ENCODE peak calls at places on chromosomes 11 and 22, in four cellular contexts. B is K562, L is body of pancreas, R is thyroid gland. T is an unnamed sample.

GRCh38 chr11:82507288-82507687 is 226.4 kb downstream of the FAM181B start:
- DNase-seq in B (no peak), L (no peak), R (no peak), T (no peak)

GRCh38 chr11:34098813-34099212 is 6.6 kb upstream of the NAT10 start:
- DNase-seq in B (no peak), L (no peak), R (no peak), T (no peak)

GRCh38 chr11:95727630-95728029 is 62.0 kb downstream of the FAM76B start:
- DNase-seq in B (no peak), L (no peak), R (no peak), T (no peak)

GRCh38 chr11:125448136-125448535 is 47.9 kb downstream of the FEZ1 start:
- DNase-seq in B (no peak), L (no peak), R (no peak), T (no peak)

GRCh38 chr11:45304111-45304991 is 18.2 kb upstream of the SYT13 start:
- DNase-seq in B (no peak), L (no peak), R (no peak), T (no peak)

GRCh38 chr11:119537641-119538253 is 114.8 kb upstream of the THY1 start:
- DNase-seq in B (no peak), L (no peak), R (no peak), T (no peak)

GRCh38 chr11:91773090-91773489 is 451.5 kb upstream of the FAT3 start:
- DNase-seq in B (peak), L (no peak), R (no peak), T (no peak)

GRCh38 chr11:133082851-133083488 is 449.3 kb downstream of the OPCML start:
- DNase-seq in B (peak), L (peak), R (peak), T (no peak)

GRCh38 chr11:10746871-10747270 is 4.2 kb upstream of the CTR9 start:
- DNase-seq in B (peak), L (no peak), R (no peak), T (no peak)

GRCh38 chr11:8810331-8811301 is 100.4 kb upstream of the AKIP1 start:
- DNase-seq in B (peak), L (peak), R (peak), T (peak)

GRCh38 chr11:19673924-19674390 is 38.7 kb upstream of the NAV2 start:
- DNase-seq in B (no peak), L (peak), R (peak), T (peak)

GRCh38 chr11:1393038-1393710 is 3.4 kb downstream of the BRSK2 start:
- DNase-seq in B (no peak), L (no peak), R (no peak), T (no peak)

GRCh38 chr11:68312780-68313573 is 586 bp downstream of the LRP5 start:
- DNase-seq in B (peak), L (no peak), R (peak), T (no peak)

GRCh38 chr11:86919557-86920210 is 35.5 kb downstream of the FZD4 start:
- DNase-seq in B (peak), L (peak), R (no peak), T (peak)

GRCh38 chr22:45832180-45832579 is 144.8 kb downstream of the WNT7B start:
- DNase-seq in B (no peak), L (no peak), R (no peak), T (no peak)

GRCh38 chr11:93089474-93090102 is 108.2 kb downstream of the SLC36A4 start:
- DNase-seq in B (peak), L (peak), R (no peak), T (no peak)

GRCh38 chr22:28952857-28953256 is 69.5 kb downstream of the ZNRF3 start:
- DNase-seq in B (no peak), L (no peak), R (no peak), T (no peak)

GRCh38 chr11:3796796-3797328 is 492 bp downstream of the NUP98 start:
- DNase-seq in B (no peak), L (no peak), R (no peak), T (no peak)

GRCh38 chr11:2867142-2867541 is 18.4 kb downstream of the CDKN1C start:
- DNase-seq in B (peak), L (no peak), R (no peak), T (no peak)

GRCh38 chr22:32684822-32685187 is 116.7 kb upstream of the TIMP3 start:
- DNase-seq in B (no peak), L (no peak), R (no peak), T (no peak)

GRCh38 chr22:26573026-26573662 is 16.8 kb downstream of the TPST2 start:
- DNase-seq in B (peak), L (peak), R (no peak), T (no peak)

GRCh38 chr11:16795146-16795545 is 56.7 kb downstream of the C11orf58 start:
- DNase-seq in B (no peak), L (peak), R (no peak), T (no peak)

GRCh38 chr11:75474878-75475766 is 42.1 kb upstream of the KLHL35 start:
- DNase-seq in B (peak), L (peak), R (peak), T (peak)

GRCh38 chr22:44385781-44386180 is 73.0 kb upstream of the SHISAL1 start:
- DNase-seq in B (no peak), L (no peak), R (no peak), T (no peak)

DNA sequence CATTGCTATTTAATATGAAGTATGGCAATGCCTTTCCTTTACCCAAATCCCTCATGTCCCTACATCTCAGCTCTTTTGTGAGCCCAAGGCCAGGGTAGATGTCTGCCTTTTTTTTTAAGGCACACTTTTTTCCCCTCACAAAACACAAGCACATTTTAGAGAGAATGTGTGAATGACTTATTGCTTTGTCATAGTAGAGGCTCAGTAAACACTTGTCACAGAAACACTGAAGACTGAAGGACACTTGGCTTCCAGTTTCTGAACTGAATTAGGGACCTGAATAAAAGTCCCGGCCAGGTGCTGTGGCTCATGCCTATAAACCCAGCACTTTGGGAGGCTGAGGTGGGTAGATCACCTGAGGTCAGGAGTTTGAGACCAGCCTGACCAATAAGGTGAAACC is 2.9 kb upstream of the SCGB2A2 start:
- DNase-seq in B (no peak), L (no peak), R (no peak), T (no peak)
- TF ChIP-seq POLR2A in B (no peak), L (no peak), R (no peak), T (no peak)

DNA sequence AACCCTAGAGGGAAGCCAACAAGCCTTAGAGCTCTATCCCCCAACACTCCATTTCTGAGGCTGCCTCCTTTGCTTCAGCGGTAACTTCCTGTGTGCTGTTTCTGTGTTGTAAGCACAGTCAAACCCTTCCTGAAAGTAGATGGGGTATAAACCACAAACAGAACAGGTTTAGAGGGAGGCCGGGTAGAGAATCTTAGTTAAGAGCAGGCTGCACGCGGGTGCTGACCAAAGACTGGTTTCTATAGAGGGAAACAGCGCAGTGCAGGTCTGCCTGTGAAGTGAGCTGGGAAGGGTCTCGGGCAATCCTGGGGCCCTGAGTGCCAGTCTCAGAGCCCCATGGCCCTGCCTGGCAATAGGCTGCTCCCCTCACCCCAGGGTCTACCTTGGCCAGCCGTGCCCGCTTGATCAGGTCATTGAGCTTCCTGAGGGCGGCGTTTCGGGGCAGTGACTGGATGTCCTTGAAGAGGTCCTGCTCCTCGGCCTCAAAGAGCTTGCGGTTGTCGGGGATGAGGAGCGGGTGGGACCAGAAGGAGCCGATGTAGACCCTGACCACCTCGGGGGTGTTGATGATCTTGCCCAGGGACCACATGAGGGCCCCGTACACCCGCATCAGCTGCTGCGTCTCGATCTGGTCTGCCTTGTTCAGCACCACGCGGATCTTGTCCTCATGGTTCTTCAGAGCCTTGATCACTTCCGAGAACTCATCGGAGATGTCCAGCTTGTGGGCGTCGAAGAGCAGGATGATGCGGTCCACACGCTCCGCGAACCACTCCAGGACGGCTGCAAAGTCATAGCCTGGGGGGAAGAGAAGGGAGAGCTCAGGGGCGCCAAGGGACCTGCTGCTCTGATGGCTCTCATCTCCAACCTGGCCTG is 15.3 kb upstream of the CDC42BPG start:
- DNase-seq in B (no peak), L (no peak), R (no peak), T (no peak)
- TF ChIP-seq POLR2A in B (no peak), L (no peak), R (no peak), T (no peak)

DNA sequence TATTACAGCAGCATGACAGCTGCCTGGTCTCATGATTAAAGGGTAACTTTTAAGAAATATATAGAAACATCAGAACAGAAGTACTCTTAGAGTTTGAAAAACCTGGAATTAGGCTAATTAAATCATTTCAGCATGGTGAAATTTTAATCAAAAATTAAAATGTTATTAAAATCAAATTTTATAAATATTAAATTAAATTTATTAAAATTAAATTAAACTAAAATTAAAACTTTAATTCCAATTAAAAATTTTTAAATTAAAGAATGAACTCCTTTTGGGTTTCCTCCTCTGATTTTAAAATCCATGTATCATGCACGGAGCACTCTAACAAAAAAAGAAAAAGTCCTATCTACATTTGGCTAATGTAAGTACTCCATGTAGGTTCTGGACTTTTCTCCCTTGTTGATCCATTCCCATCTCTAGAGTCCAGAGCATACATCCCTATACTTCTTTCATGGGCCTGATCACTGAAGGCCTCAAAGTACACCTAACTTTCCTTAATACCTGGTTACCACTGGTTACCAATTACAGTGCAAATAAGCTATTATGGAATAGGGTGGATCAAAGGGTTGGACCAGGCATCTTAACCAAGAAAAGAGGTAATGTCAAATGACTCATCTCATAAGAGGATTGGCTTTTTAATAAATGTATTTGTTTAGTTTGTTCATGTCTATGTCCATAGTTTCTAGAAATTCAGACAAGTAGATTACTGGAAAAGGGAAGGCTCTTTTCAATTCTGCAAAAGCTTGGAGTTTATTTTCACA is 48.4 kb upstream of the MUC15 start:
- DNase-seq in B (no peak), L (no peak), R (no peak), T (no peak)
- TF ChIP-seq POLR2A in B (no peak), L (no peak), R (no peak), T (no peak)

DNA sequence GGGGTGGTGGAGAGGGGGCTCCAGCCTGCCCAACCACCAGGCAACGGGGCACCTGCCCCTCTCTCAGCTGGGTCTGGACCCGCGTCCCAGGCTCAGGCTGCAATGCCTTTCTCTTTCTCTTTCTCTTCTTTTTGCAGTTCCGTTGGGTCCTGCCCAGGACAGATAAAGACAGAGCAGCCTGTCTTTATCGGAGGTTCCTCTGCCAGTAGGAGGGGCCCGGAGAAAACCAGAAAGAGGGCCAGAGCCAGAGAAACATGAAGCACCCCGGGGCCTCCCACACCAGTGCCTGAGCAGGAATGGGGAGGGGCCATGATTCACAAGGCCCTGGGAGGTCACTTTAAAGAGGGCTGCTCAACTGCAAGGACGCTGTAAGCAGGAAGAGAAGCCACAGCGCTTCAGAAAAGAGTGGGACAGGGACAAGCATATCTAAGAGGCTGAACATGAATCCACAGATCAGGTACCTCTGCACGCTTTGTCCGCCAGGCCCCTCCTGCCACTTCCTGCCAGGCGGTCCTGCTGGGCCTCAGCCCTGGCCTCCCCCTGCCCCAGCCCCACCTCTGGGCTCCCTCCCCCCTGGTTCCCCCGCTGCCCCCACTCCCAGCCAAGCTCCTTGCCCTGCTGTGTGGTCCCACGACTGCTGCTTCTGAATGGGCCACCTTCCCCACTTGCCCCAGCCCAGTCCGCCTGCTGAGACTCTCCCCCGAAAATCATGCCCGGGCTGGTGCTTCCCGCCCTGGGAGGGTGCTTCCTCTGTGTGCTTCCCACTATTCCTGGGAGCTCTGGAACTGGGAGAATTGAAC is at the start of gene APOBEC3C:
- DNase-seq in B (peak), L (peak), R (peak), T (peak)
- TF ChIP-seq POLR2A in B (peak), L (no peak), R (peak), T (peak)

DNA sequence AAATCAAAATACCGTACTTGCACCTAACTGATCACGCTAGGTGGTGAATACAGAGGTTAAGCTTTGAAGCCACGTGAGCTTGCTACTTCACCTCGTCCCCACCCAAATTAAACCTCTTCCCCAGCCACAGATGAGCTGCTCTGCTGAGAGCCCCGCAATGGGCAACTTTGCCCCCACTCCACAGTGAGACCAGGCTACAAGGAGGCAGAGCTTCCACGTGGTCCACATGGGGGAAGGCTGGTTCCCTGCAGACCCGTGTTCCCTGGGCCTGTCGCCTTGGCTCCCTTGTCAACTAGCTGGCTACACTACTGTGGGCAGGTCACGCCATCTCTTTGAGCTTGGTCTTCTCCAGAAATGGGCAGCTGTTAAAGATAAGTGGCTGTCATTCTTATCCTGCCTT is 10.9 kb downstream of the CD5 start:
- DNase-seq in B (no peak), L (no peak), R (no peak), T (no peak)
- TF ChIP-seq POLR2A in B (no peak), L (no peak), R (no peak), T (no peak)

GRCh38 chr22:41381329-41382097 is at the start of gene TEF:
- DNase-seq in B (peak), L (peak), R (peak), T (peak)
- TF ChIP-seq POLR2A in B (peak), L (peak), R (no peak), T (peak)

GRCh38 chr22:30272781-30273180 is 6.1 kb upstream of the OSM start:
- DNase-seq in B (no peak), L (no peak), R (no peak), T (no peak)
- TF ChIP-seq POLR2A in B (no peak), L (no peak), R (no peak), T (no peak)

GRCh38 chr11:44065851-44066731 is at the start of gene ACCS:
- DNase-seq in B (peak), L (peak), R (peak), T (peak)
- TF ChIP-seq POLR2A in B (peak), L (peak), R (peak), T (peak)

GRCh38 chr22:47092896-47093311 is 330.5 kb downstream of the TBC1D22A start:
- DNase-seq in B (peak), L (no peak), R (peak), T (no peak)
- TF ChIP-seq POLR2A in B (no peak), L (no peak), R (no peak), T (no peak)

GRCh38 chr11:122796128-122796717 is 42.1 kb upstream of the CRTAM start:
- DNase-seq in B (peak), L (peak), R (peak), T (peak)

GRCh38 chr11:122795281-122795680 is 43.0 kb upstream of the CRTAM start:
- DNase-seq in B (no peak), L (no peak), R (no peak), T (no peak)

GRCh38 chr11:122791411-122791810 is 46.9 kb upstream of the CRTAM start:
- DNase-seq in B (no peak), L (no peak), R (no peak), T (no peak)

GRCh38 chr11:122791836-122792235 is 46.5 kb upstream of the CRTAM start:
- DNase-seq in B (no peak), L (no peak), R (no peak), T (no peak)

GRCh38 chr11:122793500-122793899 is 44.8 kb upstream of the CRTAM start:
- DNase-seq in B (no peak), L (no peak), R (no peak), T (no peak)
- TF ChIP-seq POLR2A in B (no peak), L (no peak), R (no peak), T (no peak)